ENCODE peak calls at places on chromosomes 1 and 21, in six cellular contexts. K, L, B, J, U and H are unnamed samples.

GRCh38 chr1:12599657-12600056 is 18.4 kb downstream of the DHRS3 start:
- DNase-seq in L (no peak), U (no peak), J (no peak), B (no peak), K (no peak), H (no peak)

GRCh38 chr1:60596791-60597748 is 485.3 kb upstream of the NFIA start:
- DNase-seq in K (no peak), B (no peak), L (peak), U (no peak), J (no peak), H (no peak)

GRCh38 chr1:89739013-89739843 is 81.6 kb upstream of the LRRC8D start:
- DNase-seq in U (no peak), K (no peak), B (no peak), J (no peak), L (no peak), H (no peak)

GRCh38 chr1:44647896-44648295 is 26.4 kb downstream of the TMEM53 start:
- DNase-seq in L (no peak), B (no peak), J (no peak), K (no peak), U (no peak), H (no peak)

GRCh38 chr21:26972131-26972707 is 5.3 kb upstream of the ADAMTS5 start:
- DNase-seq in U (no peak), J (no peak), K (no peak), L (no peak), B (no peak), H (no peak)

GRCh38 chr1:31224102-31224501 is 15.6 kb downstream of the NKAIN1 start:
- DNase-seq in U (no peak), J (no peak), B (no peak), K (no peak), L (no peak), H (no peak)

GRCh38 chr1:245683377-245683716 is 528.6 kb downstream of the KIF26B start:
- DNase-seq in K (no peak), U (no peak), B (no peak), J (no peak), L (no peak), H (no peak)

GRCh38 chr1:113768916-113769598 is 9.8 kb upstream of the PHTF1 start:
- DNase-seq in L (no peak), J (no peak), K (no peak), U (no peak), B (no peak), H (no peak)

GRCh38 chr1:15290382-15290781 is 43.4 kb downstream of the FHAD1 start:
- DNase-seq in B (no peak), L (no peak), J (no peak), U (no peak), K (no peak), H (no peak)

GRCh38 chr1:160629286-160630210 is 17.3 kb downstream of the SLAMF1 start:
- DNase-seq in B (no peak), K (no peak), J (no peak), L (no peak), U (no peak), H (no peak)

GRCh38 chr1:76059461-76059860 is 15.1 kb upstream of the ST6GALNAC3 start:
- DNase-seq in L (no peak), B (no peak), J (no peak), K (no peak), U (no peak), H (no peak)

GRCh38 chr1:43446881-43447835 is 6.6 kb downstream of the HYI start:
- DNase-seq in K (no peak), U (no peak), J (no peak), B (no peak), L (no peak), H (no peak)

GRCh38 chr1:185401019-185401418 is 84.0 kb upstream of the IVNS1ABP start:
- DNase-seq in J (no peak), B (peak), L (no peak), U (no peak), K (no peak), H (no peak)

GRCh38 chr1:24340770-24341169 is 21.6 kb downstream of the GRHL3 start:
- DNase-seq in U (no peak), B (no peak), L (no peak), J (no peak), K (no peak), H (no peak)

GRCh38 chr1:23928789-23929188 is 15.6 kb upstream of the CNR2 start:
- DNase-seq in U (no peak), K (no peak), J (no peak), B (no peak), L (peak), H (no peak)

GRCh38 chr1:24987424-24987823 is 57.3 kb upstream of the RUNX3 start:
- DNase-seq in L (no peak), K (no peak), B (no peak), U (no peak), J (no peak), H (no peak)

GRCh38 chr1:10620776-10621175 is 146.0 kb downstream of the PEX14 start:
- DNase-seq in L (no peak), J (no peak), K (no peak), U (no peak), B (no peak), H (no peak)

GRCh38 chr21:46095814-46096595 is 1.9 kb upstream of the COL6A2 start:
- DNase-seq in K (no peak), U (no peak), L (no peak), J (no peak), B (peak), H (no peak)
- TF ChIP-seq TAF1 in K (no peak), U (no peak), L (no peak), J (no peak), B (no peak), H (no peak)

GRCh38 chr1:226938903-226939438 is 1.1 kb upstream of the COQ8A start:
- DNase-seq in U (no peak), L (no peak), K (no peak), J (no peak), B (no peak), H (no peak)
- TF ChIP-seq TAF1 in U (no peak), L (no peak), K (no peak), J (no peak), B (no peak), H (no peak)

GRCh38 chr1:58841455-58841854 is 57.6 kb upstream of the JUN start:
- DNase-seq in L (peak), B (no peak), J (no peak), U (no peak), K (no peak), H (no peak)
- TF ChIP-seq TAF1 in L (no peak), B (no peak), J (no peak), U (no peak), K (no peak), H (no peak)

GRCh38 chr1:53862507-53862906 is 24.4 kb upstream of the NDC1 start:
- DNase-seq in L (no peak), B (no peak), K (no peak), U (no peak), J (no peak), H (no peak)
- TF ChIP-seq TAF1 in L (no peak), B (no peak), K (no peak), U (no peak), J (no peak), H (no peak)

DNA sequence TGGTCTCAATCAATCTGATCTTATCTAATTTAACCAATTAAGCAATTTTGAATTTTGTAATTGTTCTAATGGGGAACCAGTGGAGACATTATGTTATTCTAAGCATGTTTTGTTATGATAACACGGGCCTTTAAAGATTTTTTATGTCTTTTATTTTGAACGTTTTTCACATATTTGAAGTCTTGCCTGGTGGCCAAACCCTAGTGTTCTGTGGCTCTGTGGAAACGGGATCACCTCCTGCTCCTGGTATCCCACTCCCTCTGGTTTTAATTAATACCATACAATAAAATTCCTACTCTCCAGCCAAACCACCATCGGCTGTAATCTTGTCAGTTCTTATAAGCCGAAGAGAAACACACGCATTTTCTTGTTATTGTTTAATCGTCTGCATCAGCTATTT is 22.9 kb upstream of the LMO4 start:
- DNase-seq in L (no peak), J (no peak), U (peak), K (no peak), B (no peak), H (no peak)
- TF ChIP-seq TAF1 in L (no peak), J (no peak), U (no peak), K (no peak), B (no peak), H (no peak)

GRCh38 chr1:223207293-223208066 is 64.4 kb upstream of the TLR5 start:
- DNase-seq in B (no peak), U (no peak), J (no peak), L (no peak), K (no peak), H (no peak)
- TF ChIP-seq TAF1 in B (no peak), U (no peak), J (no peak), L (no peak), K (no peak), H (no peak)

DNA sequence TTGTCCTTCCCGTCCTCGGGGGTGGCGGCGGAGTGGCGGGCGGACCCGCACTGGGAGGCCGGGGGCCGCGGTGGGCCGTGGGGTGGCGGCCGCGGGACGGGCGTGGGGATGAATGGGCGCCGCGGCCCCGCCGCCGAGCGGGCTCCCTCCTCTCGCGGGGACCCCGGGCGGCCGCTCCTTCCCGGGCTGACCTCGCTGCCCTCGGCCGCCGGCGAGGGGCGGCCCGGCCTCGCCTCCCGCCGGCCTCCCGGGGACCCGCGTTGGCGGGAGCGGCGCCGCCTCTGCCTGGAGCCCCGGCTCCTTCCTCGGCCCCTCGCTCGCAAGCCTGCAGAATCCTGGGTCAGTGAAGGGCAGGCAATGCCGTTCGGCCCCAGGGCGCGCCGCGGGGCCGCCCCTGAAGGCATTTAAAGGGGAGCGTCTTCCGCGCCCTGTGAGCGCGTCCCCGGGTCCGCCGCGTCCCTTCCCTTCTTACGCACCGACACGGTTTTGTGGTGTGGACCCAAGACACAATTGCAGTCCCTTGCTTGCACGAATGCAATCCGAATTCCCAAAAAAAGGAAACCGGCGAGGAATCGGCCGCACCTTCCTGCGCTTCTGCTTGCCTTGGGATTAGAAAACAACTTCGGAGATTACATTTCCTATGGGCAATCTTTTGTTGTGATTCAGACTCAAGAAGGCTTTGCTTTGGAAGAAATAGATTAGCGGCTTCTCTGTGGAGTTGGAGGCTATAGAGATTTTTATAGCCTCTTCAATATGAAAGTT is 776 bp downstream of the ITSN1 start:
- DNase-seq in K (peak), L (peak), U (peak), J (no peak), B (peak), H (no peak)
- TF ChIP-seq TAF1 in K (no peak), L (no peak), U (no peak), J (no peak), B (no peak), H (no peak)

DNA sequence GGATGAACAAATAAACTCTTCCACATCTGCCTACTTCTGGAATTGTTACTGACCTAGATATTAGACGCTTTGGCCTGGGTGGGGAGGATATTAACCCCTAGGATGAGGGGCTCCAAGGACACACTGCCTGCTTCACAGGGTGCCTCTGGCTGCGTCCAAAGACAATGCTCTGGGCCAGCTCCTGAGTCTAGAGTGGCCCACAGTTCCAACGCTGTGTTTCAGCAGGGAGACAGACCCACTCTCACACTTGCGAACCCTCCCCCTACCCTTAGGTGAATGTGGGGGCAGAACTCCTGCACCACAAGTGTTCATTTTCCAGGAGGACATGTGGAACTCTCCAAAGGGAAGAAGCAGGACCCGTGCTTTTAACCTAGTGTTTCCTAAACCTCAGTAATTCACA is 11.0 kb upstream of the LORICRIN start:
- DNase-seq in U (no peak), K (no peak), B (no peak), J (no peak), L (no peak), H (no peak)
- TF ChIP-seq TAF1 in U (no peak), K (no peak), B (no peak), J (no peak), L (no peak), H (no peak)

GRCh38 chr1:193556042-193556441 is 369.6 kb upstream of the B3GALT2 start:
- DNase-seq in U (no peak), J (no peak), K (no peak), B (no peak), L (no peak), H (no peak)
- TF ChIP-seq TAF1 in U (no peak), J (no peak), K (no peak), B (no peak), L (no peak), H (no peak)

DNA sequence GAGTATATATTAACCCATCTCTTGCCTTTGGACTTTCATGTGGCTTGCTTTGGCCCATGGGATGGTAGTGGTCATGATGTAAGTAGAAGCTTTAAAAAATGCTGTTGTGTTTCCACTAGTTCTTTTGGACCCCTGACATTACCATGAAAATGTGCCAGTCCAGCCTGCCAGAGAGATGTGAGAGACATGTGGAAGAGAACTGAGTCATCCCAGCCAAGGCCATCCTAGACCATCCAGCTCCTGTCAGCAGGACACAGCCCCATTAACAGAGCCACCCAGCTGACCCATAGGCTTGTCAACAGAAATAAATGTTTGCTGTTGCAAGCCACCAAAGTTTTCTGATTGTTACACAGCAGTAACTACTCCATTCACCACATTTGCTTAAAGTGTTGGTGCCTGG is 3.9 kb upstream of the CD101 start:
- DNase-seq in K (no peak), J (no peak), L (no peak), B (no peak), U (no peak), H (no peak)
- TF ChIP-seq TAF1 in K (no peak), J (no peak), L (no peak), B (no peak), U (no peak), H (no peak)